ENCODE peak calls at places on chromosomes 1 and 21, in six cellular contexts. O is GM12878, B is K562, U is HepG2, K is WTC11, Q is H1. T is an unnamed sample.

GRCh38 chr1:22171951-22172715 is 29.2 kb upstream of the WNT4 start:
- DNase-seq in O (no peak), B (no peak), U (no peak), K (peak), Q (peak), T (no peak)

GRCh38 chr1:174413632-174414031 is 34.1 kb upstream of the GPR52 start:
- DNase-seq in O (no peak), B (peak), U (no peak), K (no peak), Q (no peak), T (no peak)

GRCh38 chr1:152162826-152163463 is 3.9 kb upstream of the RPTN start:
- DNase-seq in O (no peak), B (no peak), U (peak), K (no peak), Q (no peak), T (peak)

GRCh38 chr21:34548782-34549376 is 36.9 kb upstream of the KCNE1 start:
- DNase-seq in O (no peak), B (peak), U (no peak), K (no peak), Q (no peak), T (no peak)

GRCh38 chr1:31637915-31638673 is 6.6 kb downstream of the PEF1 start:
- DNase-seq in O (peak), B (no peak), U (no peak), K (no peak), Q (no peak), T (no peak)

GRCh38 chr1:17581389-17582123 is 42.1 kb downstream of the ARHGEF10L start:
- DNase-seq in O (no peak), B (no peak), U (peak), K (no peak), Q (no peak), T (no peak)

GRCh38 chr1:57015071-57015470 is 49.3 kb upstream of the C8B start:
- DNase-seq in O (no peak), B (no peak), U (no peak), K (no peak), Q (no peak), T (no peak)

GRCh38 chr1:77227383-77227782 is 8.2 kb upstream of the PIGK start:
- DNase-seq in O (no peak), B (no peak), U (no peak), K (no peak), Q (no peak), T (no peak)

GRCh38 chr1:31102501-31102950 is 37.0 kb upstream of the PUM1 start:
- DNase-seq in O (no peak), B (no peak), U (no peak), K (no peak), Q (no peak), T (no peak)

GRCh38 chr1:23282967-23283366 is 61.1 kb downstream of the HNRNPR start:
- DNase-seq in O (no peak), B (no peak), U (no peak), K (no peak), Q (no peak), T (no peak)

GRCh38 chr1:159786966-159787365 is 6.2 kb downstream of the DUSP23 start:
- DNase-seq in O (no peak), B (no peak), U (no peak), K (no peak), Q (no peak), T (no peak)

GRCh38 chr1:109850827-109851226 is 59.8 kb upstream of the CSF1 start:
- DNase-seq in O (no peak), B (no peak), U (no peak), K (no peak), Q (no peak), T (no peak)

GRCh38 chr1:35925741-35926140 is 5.2 kb upstream of the AGO3 start:
- DNase-seq in O (no peak), B (no peak), U (no peak), K (no peak), Q (no peak), T (no peak)

GRCh38 chr1:157403203-157403602 is 149.1 kb downstream of the FCRL5 start:
- DNase-seq in O (no peak), B (peak), U (no peak), K (peak), Q (peak), T (peak)

GRCh38 chr1:203526572-203526971 is 32.6 kb downstream of the OPTC start:
- DNase-seq in O (no peak), B (no peak), U (no peak), K (no peak), Q (no peak), T (no peak)

GRCh38 chr1:237124856-237125462 is 83.0 kb downstream of the RYR2 start:
- DNase-seq in O (no peak), B (peak), U (peak), K (no peak), Q (no peak), T (peak)

GRCh38 chr1:177511036-177511435 is 340.3 kb downstream of the BRINP2 start:
- DNase-seq in O (no peak), B (no peak), U (no peak), K (no peak), Q (no peak), T (no peak)

GRCh38 chr1:201696217-201696761 is 132.7 kb upstream of the IPO9 start:
- DNase-seq in O (no peak), B (no peak), U (no peak), K (no peak), Q (no peak), T (no peak)

GRCh38 chr1:108897865-108898720 is 21.3 kb downstream of the GPSM2 start:
- DNase-seq in O (no peak), B (peak), U (peak), K (no peak), Q (no peak), T (peak)

GRCh38 chr1:232906441-232906840 is 44.0 kb upstream of the NTPCR start:
- DNase-seq in O (no peak), B (no peak), U (no peak), K (no peak), Q (no peak), T (no peak)

GRCh38 chr1:23484253-23485001 is 448 bp upstream of the ASAP3 start:
- DNase-seq in O (peak), B (peak), U (peak), K (peak), Q (peak), T (peak)

DNA sequence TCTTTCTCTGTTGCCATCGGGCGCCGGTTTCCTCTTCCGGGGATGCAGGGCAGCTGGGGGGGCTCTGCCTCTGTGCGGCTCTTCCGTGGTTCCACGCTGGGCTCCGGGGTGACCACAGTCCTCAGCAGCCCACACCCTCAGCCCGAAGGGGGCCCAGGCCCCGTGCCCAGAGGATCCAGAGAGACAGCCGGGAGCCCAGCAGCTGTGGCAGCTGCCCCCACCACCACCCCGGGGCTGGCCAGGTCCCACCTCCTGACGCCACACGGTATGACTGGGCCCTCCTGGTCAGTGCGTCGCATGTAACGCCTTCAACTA is 172.2 kb downstream of the PRDM16 start:
- DNase-seq in O (no peak), B (no peak), U (no peak), K (no peak), Q (no peak), T (no peak)
- TF ChIP-seq ATF3 in O (no peak), B (no peak), U (no peak), K (no peak), Q (no peak), T (no peak)

DNA sequence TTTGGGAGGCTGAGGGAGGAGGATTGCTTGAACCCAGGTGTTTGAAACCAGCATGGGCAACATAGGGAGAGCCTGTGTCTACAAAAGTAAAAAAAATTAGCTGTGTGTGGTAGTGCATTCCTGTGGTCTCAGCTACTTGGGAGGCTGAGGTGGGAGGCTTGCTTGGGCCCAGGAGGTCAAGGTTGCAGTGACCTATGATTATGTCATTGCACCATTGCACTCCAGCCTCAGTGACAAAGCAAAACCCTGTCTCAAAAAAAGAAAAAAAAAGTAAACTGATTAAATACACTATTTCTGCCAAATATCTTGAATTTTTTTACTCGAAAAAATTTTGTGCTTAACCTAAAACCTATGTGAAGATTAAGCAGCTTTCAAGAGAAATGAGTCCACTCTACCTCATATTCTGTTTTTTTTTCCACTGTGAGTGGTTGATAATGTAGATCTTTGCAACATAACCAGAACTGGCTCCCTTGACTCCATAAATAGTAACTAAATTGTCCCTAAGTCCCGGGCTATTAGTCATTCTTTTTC is 19.4 kb upstream of the ZNF281 start:
- DNase-seq in O (no peak), B (peak), U (peak), K (no peak), Q (no peak), T (no peak)
- TF ChIP-seq ATF3 in O (no peak), B (no peak), U (no peak), K (no peak), Q (no peak), T (no peak)

GRCh38 chr1:25810341-25811299 is 9.1 kb upstream of the MTFR1L start:
- DNase-seq in O (no peak), B (peak), U (peak), K (peak), Q (peak), T (no peak)

GRCh38 chr1:25807480-25808390 is 7.7 kb downstream of the SELENON start:
- DNase-seq in O (no peak), B (no peak), U (no peak), K (no peak), Q (no peak), T (no peak)

GRCh38 chr1:25808481-25809244 is 8.7 kb downstream of the SELENON start:
- DNase-seq in O (no peak), B (no peak), U (no peak), K (no peak), Q (no peak), T (no peak)

GRCh38 chr1:25809929-25810328 is 9.8 kb upstream of the MTFR1L start:
- DNase-seq in O (no peak), B (no peak), U (no peak), K (no peak), Q (no peak), T (no peak)

GRCh38 chr1:25809283-25809926 is 9.4 kb downstream of the SELENON start:
- DNase-seq in O (no peak), B (no peak), U (no peak), K (no peak), Q (no peak), T (no peak)
- TF ChIP-seq ATF3 in O (no peak), B (no peak), U (no peak), K (no peak), Q (no peak), T (no peak)

DNA sequence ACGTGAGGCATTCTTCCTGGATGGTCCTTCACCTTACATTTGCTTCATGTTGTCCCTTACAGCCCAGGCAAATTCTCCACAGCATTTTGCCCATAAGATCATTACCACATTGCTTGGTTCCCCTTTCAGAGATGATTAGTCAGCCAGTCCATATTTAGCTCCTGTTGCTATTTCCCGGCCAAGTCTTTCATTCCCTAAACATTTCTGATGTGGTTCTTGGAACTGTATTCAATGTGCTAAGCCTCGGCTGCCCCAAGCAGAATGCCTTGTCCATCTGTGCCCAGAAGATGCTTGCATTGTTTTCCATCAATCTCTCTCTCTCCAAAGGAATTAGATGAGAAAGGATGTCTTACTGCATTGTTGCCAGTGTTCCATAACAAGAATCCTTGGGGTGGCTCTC is 420.9 kb upstream of the CAMK1G start:
- DNase-seq in O (no peak), B (no peak), U (no peak), K (no peak), Q (no peak), T (no peak)
- TF ChIP-seq ATF3 in O (no peak), B (no peak), U (no peak), K (no peak), Q (no peak), T (no peak)

GRCh38 chr1:25624155-25624554 is 7.6 kb downstream of the MAN1C1 start:
- DNase-seq in O (no peak), B (no peak), U (no peak), K (no peak), Q (no peak), T (no peak)

GRCh38 chr1:25623731-25624130 is 7.1 kb downstream of the MAN1C1 start:
- DNase-seq in O (no peak), B (no peak), U (no peak), K (no peak), Q (no peak), T (no peak)

GRCh38 chr1:25621876-25622275 is 5.3 kb downstream of the MAN1C1 start:
- DNase-seq in O (no peak), B (no peak), U (no peak), K (no peak), Q (no peak), T (no peak)

GRCh38 chr1:25623007-25623406 is 6.4 kb downstream of the MAN1C1 start:
- DNase-seq in O (no peak), B (no peak), U (no peak), K (no peak), Q (no peak), T (no peak)

DNA sequence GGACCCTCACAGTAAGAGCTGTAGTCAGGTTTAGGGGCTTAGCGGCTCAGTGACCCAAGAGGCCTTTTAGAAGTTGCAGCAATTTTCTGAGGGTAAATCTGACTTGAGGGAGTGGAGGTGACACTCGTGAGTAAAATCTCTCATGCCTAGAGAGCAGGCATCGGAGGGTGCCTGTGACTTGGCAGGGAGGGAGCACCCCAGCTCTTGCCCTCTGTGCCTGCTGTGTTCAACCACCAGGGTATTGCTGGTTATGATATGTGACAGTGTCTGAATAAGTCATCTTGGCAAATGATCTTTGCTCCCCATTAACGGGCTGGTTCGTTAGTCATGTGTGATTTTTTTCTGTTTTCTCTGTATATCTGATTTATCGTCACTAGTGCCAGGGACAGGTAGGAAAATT is 5.9 kb downstream of the MAN1C1 start:
- DNase-seq in O (no peak), B (no peak), U (no peak), K (no peak), Q (no peak), T (no peak)
- TF ChIP-seq ATF3 in O (no peak), B (no peak), U (no peak), K (no peak), Q (no peak), T (no peak)

T was measured in HCT116.